ENCODE peak calls at places on chromosomes 16 and 17, in eight cellular contexts. Z is ascending aorta, V is HFFc6, B is GM12865, C is GM13977, P is H9, Y is lower lobe of right lung, N is OCI-LY7. W is an unnamed sample.

GRCh38 chr16:48067388-48067787 is 88.4 kb downstream of the ABCC12 start:
- DNase-seq in Z (no peak), V (no peak), B (no peak), C (no peak), P (no peak), Y (no peak), N (no peak), W (no peak)

GRCh38 chr17:12342609-12343248 is 322.1 kb downstream of the MAP2K4 start:
- DNase-seq in Z (no peak), V (no peak), B (peak; percentile 61), C (peak; percentile 37), P (peak; percentile 82), Y (no peak), N (peak; percentile 31), W (peak; percentile 52)

GRCh38 chr17:2024572-2025219 is 438 bp downstream of the RTN4RL1 start:
- DNase-seq in Z (no peak), V (no peak), B (no peak), C (no peak), P (no peak), Y (no peak), N (no peak), W (no peak)

GRCh38 chr16:22250522-22250921 is 44.4 kb downstream of the EEF2K start:
- DNase-seq in Z (no peak), V (no peak), B (no peak), C (no peak), P (no peak), Y (no peak), N (no peak), W (no peak)

GRCh38 chr16:23071202-23072083 is 77.8 kb downstream of the USP31 start:
- DNase-seq in Z (no peak), V (peak; percentile 53), B (no peak), C (no peak), P (no peak), Y (no peak), N (no peak), W (no peak)

GRCh38 chr16:88057656-88058055 is 106.4 kb downstream of the BANP start:
- DNase-seq in Z (no peak), V (no peak), B (no peak), C (no peak), P (no peak), Y (no peak), N (no peak), W (no peak)

GRCh38 chr17:4796550-4796915 is 569 bp downstream of the PSMB6 start:
- DNase-seq in Z (no peak), V (peak; percentile 38), B (peak; percentile 40), C (no peak), P (peak; percentile 72), Y (no peak), N (no peak), W (no peak)

GRCh38 chr16:23514381-23515152 is 4.3 kb upstream of the GGA2 start:
- DNase-seq in Z (no peak), V (no peak), B (no peak), C (no peak), P (no peak), Y (no peak), N (peak; percentile 32), W (no peak)

GRCh38 chr16:83301966-83302365 is 505.8 kb upstream of the HSBP1 start:
- DNase-seq in Z (no peak), V (no peak), B (no peak), C (no peak), P (no peak), Y (no peak), N (no peak), W (no peak)

GRCh38 chr17:78142113-78142861 is 3.9 kb upstream of the C17orf99 start:
- DNase-seq in Z (no peak), V (peak; percentile 34), B (no peak), C (no peak), P (no peak), Y (peak; percentile 86), N (no peak), W (no peak)

GRCh38 chr17:77436058-77436442 is 295.3 kb downstream of the SEC14L1 start:
- DNase-seq in Z (no peak), V (no peak), B (no peak), C (no peak), P (peak; percentile 78), Y (no peak), N (no peak), W (no peak)

GRCh38 chr17:50173335-50173941 is 7.6 kb downstream of the SGCA start:
- DNase-seq in Z (peak; percentile 88), V (peak; percentile 86), B (no peak), C (no peak), P (peak; percentile 73), Y (no peak), N (no peak), W (no peak)

GRCh38 chr17:27861979-27862378 is 31.2 kb downstream of the LYRM9 start:
- DNase-seq in Z (no peak), V (no peak), B (no peak), C (no peak), P (no peak), Y (no peak), N (no peak), W (no peak)

GRCh38 chr16:86598607-86599318 is 20.4 kb downstream of the FOXL1 start:
- DNase-seq in Z (peak; percentile 75), V (peak; percentile 64), B (no peak), C (no peak), P (no peak), Y (no peak), N (no peak), W (no peak)

GRCh38 chr17:30429155-30429554 is 48.1 kb upstream of the GOSR1 start:
- DNase-seq in Z (no peak), V (peak; percentile 47), B (no peak), C (no peak), P (no peak), Y (no peak), N (no peak), W (no peak)

GRCh38 chr16:47247691-47248090 is 103.9 kb upstream of the NETO2 start:
- DNase-seq in Z (no peak), V (no peak), B (no peak), C (no peak), P (no peak), Y (no peak), N (no peak), W (no peak)

GRCh38 chr16:30637952-30638351 is 12.8 kb upstream of the PRR14 start:
- DNase-seq in Z (no peak), V (peak; percentile 74), B (peak; percentile 58), C (no peak), P (no peak), Y (no peak), N (peak; percentile 72), W (no peak)
- TF ChIP-seq CTCF in Z (peak; percentile 16), V (peak; percentile 74), B (peak; percentile 56), C (peak; percentile 54), P (peak; percentile 66), Y (no peak), N (peak; percentile 81), W (peak; percentile 47)

DNA sequence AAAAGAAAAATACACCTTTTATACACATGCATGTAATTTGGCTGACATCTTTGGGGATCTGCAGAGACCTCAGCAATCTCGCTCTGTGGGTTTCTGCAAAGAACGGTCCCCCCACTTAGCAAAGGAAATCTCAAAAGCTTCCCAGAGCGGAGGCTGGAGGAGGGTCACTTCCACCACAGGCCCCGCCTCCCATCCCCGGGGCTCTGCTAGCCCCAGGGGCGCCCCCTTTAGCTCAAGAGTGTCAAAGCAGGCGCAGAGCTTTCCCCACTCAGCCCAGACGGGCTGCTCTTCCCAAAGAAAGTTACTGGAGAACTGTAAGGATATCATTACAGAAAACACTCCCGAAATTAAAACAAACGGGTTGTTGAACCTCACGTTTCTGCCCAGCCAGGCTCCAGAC is 11.4 kb downstream of the SLC13A5 start:
- DNase-seq in Z (no peak), V (no peak), B (peak; percentile 37), C (peak; percentile 66), P (peak; percentile 87), Y (no peak), N (peak; percentile 53), W (peak; percentile 73)
- TF ChIP-seq CTCF in Z (peak; percentile 20), V (peak; percentile 49), B (peak; percentile 51), C (peak; percentile 57), P (peak; percentile 84), Y (peak; percentile 36), N (peak; percentile 72), W (peak; percentile 22)

DNA sequence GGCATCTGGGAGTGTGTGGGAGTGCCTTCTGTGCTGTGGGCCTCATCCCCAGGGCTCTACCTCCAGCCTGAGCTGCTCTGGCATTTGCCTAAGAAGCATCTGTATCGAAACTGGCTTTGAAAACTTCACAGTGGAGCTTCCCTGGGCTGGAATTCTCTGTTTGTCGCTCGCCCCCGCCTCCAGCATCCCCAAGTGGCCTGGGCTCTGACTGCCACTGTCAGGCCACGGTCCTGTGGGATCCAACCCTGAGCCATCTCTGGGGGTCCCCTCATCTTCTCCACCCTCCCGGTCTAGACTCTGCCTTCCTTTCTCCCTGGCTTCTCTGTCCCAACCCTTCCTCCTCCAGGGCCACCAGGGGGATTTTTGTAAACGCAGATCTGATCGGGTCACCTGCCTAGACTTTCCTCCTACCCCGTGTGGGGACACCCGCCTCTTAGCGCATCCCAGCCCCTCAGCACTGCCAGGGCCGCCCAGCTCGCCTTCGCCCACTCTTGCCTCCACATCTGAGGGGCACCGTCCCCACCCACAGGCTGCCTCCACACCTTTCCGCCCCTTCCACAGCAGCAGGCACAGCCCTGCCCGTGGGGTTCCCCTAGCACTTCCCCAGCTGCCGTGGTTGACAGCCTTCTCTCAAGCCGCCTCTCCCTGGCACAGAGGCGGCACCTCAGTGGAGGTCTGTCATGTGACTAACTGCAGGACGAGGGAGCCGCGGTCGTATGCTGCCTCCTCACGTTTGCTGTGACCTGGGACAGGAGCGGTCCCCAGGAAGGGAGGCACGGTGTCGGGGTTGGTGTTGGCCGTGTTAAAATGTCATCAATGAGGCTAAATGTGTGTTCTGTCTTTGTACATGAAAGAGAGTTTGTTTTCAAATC is 12.0 kb downstream of the TBC1D24 start:
- DNase-seq in Z (no peak), V (peak; percentile 22), B (peak; percentile 79), C (peak; percentile 90), P (no peak), Y (peak; percentile 85), N (peak; percentile 50), W (peak; percentile 85)
- TF ChIP-seq CTCF in Z (no peak), V (peak; percentile 4), B (peak; percentile 39), C (peak; percentile 62), P (no peak), Y (peak; percentile 27), N (peak; percentile 31), W (peak; percentile 40)

GRCh38 chr17:33785281-33785680 is 469.8 kb upstream of the CCL2 start:
- DNase-seq in Z (no peak), V (no peak), B (no peak), C (no peak), P (no peak), Y (no peak), N (no peak), W (no peak)

GRCh38 chr17:33778505-33779398 is 476.3 kb upstream of the CCL2 start:
- DNase-seq in Z (no peak), V (peak; percentile 63), B (peak; percentile 64), C (peak; percentile 55), P (peak; percentile 65), Y (no peak), N (peak; percentile 50), W (peak; percentile 62)

GRCh38 chr17:33777674-33778073 is 477.4 kb upstream of the CCL2 start:
- DNase-seq in Z (no peak), V (no peak), B (no peak), C (no peak), P (no peak), Y (no peak), N (no peak), W (no peak)

GRCh38 chr17:33776903-33777302 is 478.2 kb upstream of the CCL2 start:
- DNase-seq in Z (no peak), V (no peak), B (no peak), C (no peak), P (no peak), Y (no peak), N (no peak), W (no peak)

DNA sequence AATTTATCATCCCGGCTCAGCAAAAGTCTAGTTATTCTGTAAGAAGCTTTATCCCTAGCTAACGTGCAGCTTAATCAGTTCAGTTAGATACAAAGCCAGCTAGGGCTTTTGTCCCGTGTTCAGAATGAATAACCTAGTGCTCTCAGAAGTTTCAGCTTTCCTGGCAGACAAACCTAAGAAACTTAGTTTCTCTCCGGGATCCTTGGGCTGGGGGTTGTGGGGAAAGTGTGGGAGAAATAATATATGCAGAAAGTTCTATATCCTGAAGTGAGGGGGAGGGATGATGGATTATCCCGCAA is 475.7 kb upstream of the CCL2 start:
- DNase-seq in Z (no peak), V (no peak), B (no peak), C (no peak), P (no peak), Y (no peak), N (no peak), W (no peak)
- TF ChIP-seq CTCF in Z (no peak), V (peak; percentile 47), B (no peak), C (no peak), P (no peak), Y (peak; percentile 2), N (peak; percentile 43), W (no peak)